ENCODE peak calls at places on chromosome 17, in ten cellular contexts. M is mammary epithelial cell, L is dorsolateral prefrontal cortex, V is GM13977, F is glutamatergic neuron, X is fibroblast of villous mesenchyme, G is omental fat pad, Q is osteocyte, I is ovary, D is MCF 10A. K is an unnamed sample.

GRCh38 chr17:47246120-47246519 is 7.5 kb upstream of the ITGB3 start:
- DNase-seq in M (no peak), L (no peak), V (no peak), F (no peak), X (peak; percentile 57), G (no peak), Q (no peak), I (no peak), D (no peak), K (no peak)

GRCh38 chr17:20992987-20993862 is 49.6 kb downstream of the USP22 start:
- DNase-seq in M (peak; percentile 47), L (peak; percentile 91), V (peak; percentile 94), F (peak; percentile 85), X (peak; percentile 82), G (no peak), Q (peak; percentile 94), I (peak; percentile 78), D (peak; percentile 73), K (peak; percentile 98)

GRCh38 chr17:77881545-77881944 is 77.0 kb upstream of the TNRC6C start:
- DNase-seq in M (peak; percentile 55), L (no peak), V (peak; percentile 94), F (peak; percentile 63), X (peak; percentile 54), G (no peak), Q (no peak), I (peak; percentile 44), D (peak; percentile 83), K (no peak)

GRCh38 chr17:39252788-39253460 is 27.2 kb upstream of the STAC2 start:
- DNase-seq in M (no peak), L (no peak), V (no peak), F (no peak), X (no peak), G (no peak), Q (no peak), I (no peak), D (no peak), K (no peak)

GRCh38 chr17:5821057-5821456 is 236.7 kb upstream of the NLRP1 start:
- DNase-seq in M (peak; percentile 76), L (no peak), V (no peak), F (no peak), X (no peak), G (no peak), Q (peak; percentile 42), I (no peak), D (peak; percentile 42), K (no peak)

GRCh38 chr17:63399856-63400255 is 46.2 kb downstream of the CYB561 start:
- DNase-seq in M (no peak), L (no peak), V (no peak), F (peak; percentile 56), X (peak; percentile 69), G (no peak), Q (no peak), I (peak; percentile 70), D (no peak), K (no peak)

GRCh38 chr17:61476476-61477203 is 24.4 kb downstream of the TBX4 start:
- DNase-seq in M (no peak), L (no peak), V (no peak), F (no peak), X (peak; percentile 27), G (no peak), Q (no peak), I (no peak), D (no peak), K (no peak)

GRCh38 chr17:67467500-67468481 is 90.7 kb downstream of the PITPNC1 start:
- DNase-seq in M (no peak), L (no peak), V (peak; percentile 57), F (peak; percentile 54), X (no peak), G (no peak), Q (no peak), I (no peak), D (no peak), K (peak; percentile 45)

GRCh38 chr17:66426397-66427033 is 124.1 kb downstream of the PRKCA start:
- DNase-seq in M (no peak), L (no peak), V (peak; percentile 26), F (no peak), X (peak; percentile 35), G (no peak), Q (no peak), I (no peak), D (peak; percentile 30), K (no peak)
- TF ChIP-seq CTCF in M (no peak), L (no peak), V (no peak), F (no peak), X (peak; percentile 39), G (no peak), Q (peak; percentile 38), I (no peak), D (no peak), K (peak; percentile 33)

GRCh38 chr17:15083225-15083624 is 181.9 kb downstream of the PMP22 start:
- DNase-seq in M (no peak), L (no peak), V (no peak), F (no peak), X (no peak), G (no peak), Q (peak; percentile 27), I (no peak), D (no peak), K (no peak)
- TF ChIP-seq CTCF in M (no peak), L (no peak), V (no peak), F (no peak), X (no peak), G (no peak), Q (no peak), I (no peak), D (no peak), K (no peak)

DNA sequence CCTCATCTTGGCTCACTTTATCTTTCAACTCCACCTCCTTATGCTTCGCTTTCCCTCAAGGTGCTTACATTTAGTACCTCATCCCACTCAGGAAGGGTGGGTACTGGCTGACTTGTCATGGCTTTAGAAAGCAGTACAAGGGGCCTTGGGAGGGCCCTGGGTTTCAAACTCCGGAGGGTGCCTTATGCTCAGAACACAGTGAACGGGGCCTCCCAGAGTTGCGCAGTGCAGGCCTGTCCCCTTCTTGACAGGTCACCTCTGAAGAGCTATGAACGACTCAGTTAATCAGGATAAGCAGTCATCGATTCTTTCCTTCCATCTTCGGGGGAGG is 6.0 kb downstream of the COG1 start:
- DNase-seq in M (no peak), L (no peak), V (no peak), F (no peak), X (no peak), G (no peak), Q (no peak), I (no peak), D (no peak), K (no peak)
- TF ChIP-seq CTCF in M (no peak), L (no peak), V (no peak), F (no peak), X (no peak), G (no peak), Q (no peak), I (no peak), D (no peak), K (no peak)

GRCh38 chr17:58210922-58211321 is 8.1 kb downstream of the MKS1 start:
- DNase-seq in M (no peak), L (no peak), V (no peak), F (no peak), X (no peak), G (no peak), Q (no peak), I (no peak), D (no peak), K (no peak)
- TF ChIP-seq CTCF in M (no peak), L (no peak), V (peak; percentile 24), F (peak; percentile 25), X (no peak), G (no peak), Q (no peak), I (no peak), D (no peak), K (no peak)

DNA sequence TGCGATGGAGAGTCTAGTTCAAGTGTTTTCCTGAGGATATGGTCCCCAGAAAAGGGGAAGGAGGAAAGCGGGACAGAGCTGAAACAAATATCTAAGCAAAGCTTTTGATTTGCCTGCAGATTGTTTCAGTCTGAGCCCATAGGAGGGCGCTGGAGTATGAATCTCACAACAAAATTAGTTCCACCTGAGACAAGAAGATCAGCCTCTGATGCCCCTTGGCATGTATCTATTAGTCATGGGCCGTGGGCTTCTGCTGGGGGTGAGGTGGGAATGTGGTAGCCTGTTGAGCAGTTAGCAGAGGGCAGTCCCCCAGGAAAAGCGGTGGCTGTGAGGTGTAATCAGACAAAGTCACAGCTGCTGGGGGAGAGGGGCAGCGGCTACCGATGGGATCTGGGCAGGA is 446.9 kb downstream of the CA10 start:
- DNase-seq in M (no peak), L (no peak), V (no peak), F (no peak), X (no peak), G (no peak), Q (no peak), I (no peak), D (no peak), K (no peak)
- TF ChIP-seq CTCF in M (no peak), L (no peak), V (no peak), F (no peak), X (no peak), G (no peak), Q (no peak), I (no peak), D (no peak), K (no peak)

GRCh38 chr17:52207786-52208185 is 49.3 kb upstream of the CA10 start:
- DNase-seq in M (no peak), L (no peak), V (no peak), F (no peak), X (no peak), G (no peak), Q (no peak), I (no peak), D (no peak), K (no peak)
- TF ChIP-seq CTCF in M (no peak), L (no peak), V (no peak), F (no peak), X (no peak), G (no peak), Q (no peak), I (no peak), D (no peak), K (no peak)

GRCh38 chr17:44070455-44071197 is at the start of gene G6PC3:
- DNase-seq in M (peak; percentile 96), L (peak; percentile 94), V (peak; percentile 96), F (peak; percentile 98), X (peak; percentile 99), G (peak; percentile 83), Q (peak; percentile 98), I (peak; percentile 95), D (peak; percentile 98), K (peak; percentile 96)
- TF ChIP-seq CTCF in M (no peak), L (peak; percentile 50), V (peak; percentile 9), F (no peak), X (no peak), G (no peak), Q (no peak), I (no peak), D (no peak), K (no peak)

K was measured in D721Med.